ENCODE peak calls at places on chromosomes 6 and 20, in seven cellular contexts. W, T, Z, F, A, V and Q are unnamed samples.

GRCh38 chr6:27752038-27752885 is 159.9 kb downstream of the OR2B2 start:
- DNase-seq in W (peak; percentile 9), T (no peak), A (peak; percentile 23), V (peak; percentile 74), F (peak; percentile 79), Z (peak; percentile 40), Q (peak; percentile 60)

GRCh38 chr20:50415516-50416268 is 94.5 kb upstream of the PTPN1 start:
- DNase-seq in W (no peak), T (peak; percentile 41), F (no peak), A (peak; percentile 97), Z (no peak), V (no peak), Q (no peak)

GRCh38 chr6:54214286-54214685 is 94.0 kb upstream of the TINAG start:
- DNase-seq in W (no peak), T (no peak), Z (no peak), A (no peak), F (no peak), V (no peak), Q (no peak)

GRCh38 chr6:109117346-109118035 is 22.2 kb downstream of the CEP57L1 start:
- DNase-seq in Z (no peak), F (no peak), V (no peak), T (no peak), A (no peak), W (no peak), Q (no peak)

GRCh38 chr20:36391456-36391855 is 85.3 kb downstream of the DLGAP4 start:
- DNase-seq in W (no peak), F (no peak), A (no peak), V (no peak), T (no peak), Z (no peak), Q (no peak)

GRCh38 chr20:57611605-57612311 is 8.5 kb downstream of the ZBP1 start:
- DNase-seq in F (no peak), A (no peak), Z (no peak), W (no peak), V (no peak), T (no peak), Q (no peak)

GRCh38 chr20:25858495-25859425 is 162.1 kb upstream of the ZNF337 start:
- DNase-seq in F (no peak), V (no peak), A (no peak), W (no peak), Z (no peak), T (no peak), Q (no peak)

GRCh38 chr20:37954626-37955025 is 51.7 kb downstream of the VSTM2L start:
- DNase-seq in A (no peak), W (no peak), T (no peak), Z (no peak), V (no peak), F (no peak), Q (no peak)

GRCh38 chr20:32842688-32843524 is 15.8 kb upstream of the EFCAB8 start:
- DNase-seq in T (no peak), V (no peak), A (no peak), W (no peak), F (no peak), Z (no peak), Q (no peak)

GRCh38 chr6:14517536-14518105 is 400.0 kb downstream of the CD83 start:
- DNase-seq in F (no peak), T (no peak), W (no peak), Z (no peak), V (no peak), A (no peak), Q (no peak)